ENCODE peak calls at places on chromosomes 3 and 15, in six cellular contexts. D is cardiac muscle cell; F is A549; G is psoas muscle; E is IMR-90; C is naive thymus-derived CD4-positive, alpha-beta T cell. K is an unnamed sample.

GRCh38 chr15:52094811-52095584 is 17.6 kb downstream of the BCL2L10 start:
- DNase-seq in D (no peak), F (no peak), G (no peak), E (no peak), C (no peak), K (no peak)

GRCh38 chr15:25185156-25185710 is 230.4 kb downstream of the SNRPN start:
- DNase-seq in D (no peak), F (no peak), G (no peak), E (no peak), C (no peak), K (no peak)

GRCh38 chr15:101498731-101499480 is 9.4 kb upstream of the PCSK6 start:
- DNase-seq in D (no peak), F (no peak), G (no peak), E (no peak), C (no peak), K (no peak)

GRCh38 chr3:100114413-100115030 is at the start of gene FILIP1L:
- DNase-seq in D (no peak), F (no peak), G (peak; percentile 39), E (no peak), C (no peak), K (no peak)

GRCh38 chr3:141260131-141260927 is 28.7 kb downstream of the PXYLP1 start:
- DNase-seq in D (no peak), F (no peak), G (no peak), E (no peak), C (no peak), K (no peak)

GRCh38 chr3:100516232-100516631 is 23.8 kb downstream of the TMEM45A start:
- DNase-seq in D (peak; percentile 66), F (no peak), G (no peak), E (no peak), C (no peak), K (no peak)

GRCh38 chr15:56913670-56914069 is 4.8 kb upstream of the TCF12 start:
- DNase-seq in D (peak; percentile 82), F (no peak), G (no peak), E (peak; percentile 25), C (no peak), K (no peak)

GRCh38 chr3:149599236-149599635 is 58.6 kb downstream of the WWTR1 start:
- DNase-seq in D (peak; percentile 68), F (no peak), G (peak; percentile 34), E (no peak), C (no peak), K (no peak)

GRCh38 chr3:193805448-193805847 is 212.4 kb downstream of the OPA1 start:
- DNase-seq in D (peak; percentile 95), F (peak; percentile 92), G (peak; percentile 76), E (peak; percentile 80), C (no peak), K (no peak)

GRCh38 chr15:52301265-52301847 is 5.8 kb upstream of the MYO5C start:
- DNase-seq in D (no peak), F (no peak), G (no peak), E (no peak), C (no peak), K (no peak)

GRCh38 chr3:146493221-146493620 is 23.9 kb upstream of the PLSCR2 start:
- DNase-seq in D (no peak), F (no peak), G (no peak), E (peak; percentile 65), C (no peak), K (no peak)

GRCh38 chr15:45234562-45235235 is 17.3 kb upstream of the SLC28A2 start:
- DNase-seq in D (no peak), F (no peak), G (no peak), E (no peak), C (no peak), K (no peak)

GRCh38 chr15:70558406-70559222 is 204.7 kb downstream of the UACA start:
- DNase-seq in D (no peak), F (no peak), G (no peak), E (no peak), C (no peak), K (no peak)

GRCh38 chr15:28099555-28100140 is 533 bp upstream of the OCA2 start:
- DNase-seq in D (no peak), F (no peak), G (no peak), E (no peak), C (no peak), K (no peak)

GRCh38 chr3:100246999-100247398 is 13.8 kb upstream of the TBC1D23 start:
- DNase-seq in D (no peak), F (no peak), G (no peak), E (no peak), C (no peak), K (no peak)

GRCh38 chr3:31035681-31036080 is 141.2 kb upstream of the GADL1 start:
- DNase-seq in D (no peak), F (no peak), G (no peak), E (peak; percentile 18), C (no peak), K (no peak)

GRCh38 chr15:68631621-68632051 is 52.8 kb downstream of the CORO2B start:
- DNase-seq in D (no peak), F (no peak), G (no peak), E (no peak), C (no peak), K (no peak)

GRCh38 chr3:21942328-21942727 is 191.3 kb upstream of the ZNF385D start:
- DNase-seq in D (peak; percentile 49), F (no peak), G (no peak), E (peak; percentile 87), C (no peak), K (no peak)

GRCh38 chr3:9122732-9123364 is 126.6 kb downstream of the SRGAP3 start:
- DNase-seq in D (peak; percentile 4), F (no peak), G (no peak), E (no peak), C (no peak), K (no peak)

GRCh38 chr3:8663177-8664061 is 18.8 kb upstream of the SSUH2 start:
- DNase-seq in D (peak; percentile 74), F (peak; percentile 79), G (peak; percentile 32), E (peak; percentile 61), C (no peak), K (no peak)

GRCh38 chr3:114217266-114217665 is 20.1 kb downstream of the ZNF80 start:
- DNase-seq in D (peak; percentile 27), F (no peak), G (no peak), E (no peak), C (no peak), K (no peak)

GRCh38 chr3:13546667-13547171 is 2.2 kb upstream of the FBLN2 start:
- DNase-seq in D (peak; percentile 68), F (peak; percentile 35), G (no peak), E (peak; percentile 69), C (no peak), K (no peak)

DNA sequence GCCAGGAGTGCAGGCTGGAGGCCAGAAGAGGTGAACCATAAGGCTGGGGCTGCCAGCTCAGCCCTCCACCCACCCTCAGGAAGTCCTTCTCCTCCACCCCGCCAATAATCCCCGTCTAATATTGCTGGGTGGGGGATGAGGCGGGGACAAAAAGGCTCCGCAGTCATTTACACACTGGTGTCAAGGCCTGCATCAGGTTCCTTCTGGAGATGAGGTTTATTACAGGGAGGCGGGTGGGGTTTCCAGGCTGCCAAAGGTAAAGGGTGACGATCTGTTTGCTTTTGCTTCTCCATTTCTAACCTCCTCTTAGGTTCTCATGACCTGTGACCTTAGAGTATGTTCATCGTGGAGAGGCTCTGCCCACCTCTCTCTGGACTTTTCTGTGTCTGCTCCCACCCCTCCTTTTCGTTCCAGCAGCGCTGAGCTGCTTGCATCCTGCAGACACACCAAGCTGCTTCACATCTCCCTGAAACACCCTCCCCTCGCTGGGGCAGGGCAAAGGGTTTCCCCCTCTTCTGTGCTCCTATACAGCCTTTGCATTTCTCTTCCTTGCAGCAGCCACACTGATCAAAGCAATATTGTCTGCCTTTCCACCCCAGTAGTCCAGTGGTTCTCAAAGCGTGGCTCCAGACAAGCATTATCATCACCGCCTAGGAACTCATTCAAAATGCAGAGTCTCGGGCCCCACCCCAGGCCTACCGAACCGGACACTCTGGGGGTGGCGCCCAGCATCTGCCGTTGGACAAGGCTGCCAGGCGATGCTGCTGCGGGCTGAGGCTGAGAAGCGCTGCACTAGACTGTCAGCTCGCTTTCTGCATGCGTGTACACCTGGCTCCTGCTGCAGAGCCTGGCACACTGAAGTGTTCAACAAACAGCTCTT is 26.6 kb downstream of the CA12 start:
- DNase-seq in D (no peak), F (no peak), G (no peak), E (no peak), C (no peak), K (no peak)
- H3K4me3 ChIP-seq in D (no peak overlapping the region), F (no peak overlapping the region), G (no peak overlapping the region), E (no peak overlapping the region), C (no peak overlapping the region), K (no peak overlapping the region)

DNA sequence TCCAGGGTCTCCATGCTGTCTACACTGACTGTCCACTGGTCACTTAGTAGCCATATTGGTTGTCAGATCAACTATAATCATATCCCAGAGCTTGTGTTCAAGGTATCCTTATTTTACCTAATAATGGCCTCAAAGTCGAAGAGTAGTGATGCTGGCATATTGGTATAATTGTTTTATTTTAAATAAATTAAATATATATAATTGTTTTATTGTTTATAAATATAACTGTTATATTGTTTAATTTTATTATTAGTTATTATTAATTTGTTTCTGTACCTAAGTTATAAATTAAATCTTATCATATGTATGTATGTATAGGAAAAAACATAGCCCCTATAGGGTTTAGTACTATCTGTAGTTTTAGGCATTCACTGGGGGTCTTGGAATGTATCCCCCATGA is 205.0 kb downstream of the FOXP1 start:
- DNase-seq in D (no peak), F (no peak), G (no peak), E (no peak), C (no peak), K (no peak)
- H3K4me1 ChIP-seq in D (peaks cover 7% of the 10 kb centered on the region), F (peaks cover 8% of the 10 kb centered on the region), G (peaks cover 5% of the 10 kb centered on the region), E (peaks cover 2% of the 10 kb centered on the region), C (peaks cover 64% of the 10 kb centered on the region), K (peaks cover 39% of the 10 kb centered on the region)

GRCh38 chr3:58986654-58987053 is 63.2 kb downstream of the CFAP20DC start:
- DNase-seq in D (no peak), F (no peak), G (no peak), E (no peak), C (no peak), K (no peak)

GRCh38 chr3:58991623-58992022 is 58.2 kb downstream of the CFAP20DC start:
- DNase-seq in D (no peak), F (no peak), G (no peak), E (no peak), C (no peak), K (no peak)

GRCh38 chr3:58993547-58993946 is 56.3 kb downstream of the CFAP20DC start:
- DNase-seq in D (no peak), F (no peak), G (no peak), E (no peak), C (no peak), K (no peak)

GRCh38 chr3:58988041-58988440 is 61.8 kb downstream of the CFAP20DC start:
- DNase-seq in D (no peak), F (no peak), G (no peak), E (no peak), C (no peak), K (no peak)

DNA sequence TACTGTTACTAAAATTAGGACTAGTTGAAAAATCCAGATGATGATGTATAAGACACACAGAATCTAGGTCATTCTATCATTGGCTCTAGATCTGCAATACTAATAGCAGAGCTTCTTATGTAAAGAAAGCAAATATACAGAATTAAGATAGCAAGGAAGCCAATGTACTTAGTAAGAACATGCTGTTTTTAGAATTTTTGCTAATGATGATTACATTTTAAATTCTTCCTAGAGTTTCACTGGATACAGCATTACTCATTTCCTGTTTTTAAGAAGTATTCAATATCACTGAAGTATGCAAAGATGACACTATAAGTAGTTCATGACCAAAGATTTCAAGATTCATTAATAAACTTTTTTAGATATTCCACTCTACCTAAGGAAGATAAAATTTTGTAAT is 60.7 kb downstream of the CFAP20DC start:
- DNase-seq in D (peak; percentile 21), F (no peak), G (no peak), E (peak; percentile 87), C (no peak), K (no peak)
- H3K27ac ChIP-seq in D (no peak overlapping the region), F (no peak overlapping the region), G (no peak overlapping the region), E (no peak overlapping the region), C (no peak overlapping the region), K (no peak overlapping the region)

GRCh38 chr15:23074684-23075083 is 35.3 kb upstream of the TUBGCP5 start:
- DNase-seq in D (peak; percentile 2), F (no peak), G (no peak), E (no peak), C (no peak), K (no peak)
- H3K4me3 ChIP-seq in D (no peak overlapping the region), F (no peak overlapping the region), G (no peak overlapping the region), E (no peak overlapping the region), C (no peak overlapping the region), K (no peak overlapping the region)